ENCODE peak calls at places on chromosomes 12 and 14, in seven cellular contexts. A is IMR-90; I is fibroblast of lung; X is MM.1S; O is CD4-positive, alpha-beta memory T cell; Z is PC-3; P is lung. Y is an unnamed sample. For H3K27me3, the result is how much of the 10 kb centered on the place peaks cover.

GRCh38 chr12:91133871-91134270 is 22.6 kb upstream of the LUM start:
- DNase-seq in A (peak), I (peak), X (no peak), O (no peak), Z (no peak), P (no peak), Y (no peak)

GRCh38 chr12:93174048-93174447 is 203.7 kb upstream of the NUDT4 start:
- DNase-seq in A (peak), I (peak), X (no peak), O (no peak), Z (no peak), P (no peak), Y (no peak)

GRCh38 chr14:94769413-94770250 is at the start of gene GSC:
- DNase-seq in A (peak), I (peak), X (peak), O (no peak), Z (peak), P (no peak), Y (no peak)

GRCh38 chr14:67166450-67166853 is 22.8 kb upstream of the GARIN2 start:
- DNase-seq in A (peak), I (peak), X (peak), O (peak), Z (peak), P (no peak), Y (peak)

GRCh38 chr14:31435276-31435675 is 14.9 kb upstream of the HEATR5A start:
- DNase-seq in A (peak), I (peak), X (no peak), O (no peak), Z (no peak), P (no peak), Y (no peak)

GRCh38 chr14:20803221-20803620 is 577 bp upstream of the RNASE1 start:
- DNase-seq in A (no peak), I (no peak), X (no peak), O (no peak), Z (no peak), P (no peak), Y (no peak)

GRCh38 chr12:27085654-27086053 is 3.3 kb upstream of the C12orf71 start:
- DNase-seq in A (no peak), I (peak), X (no peak), O (no peak), Z (no peak), P (no peak), Y (no peak)

GRCh38 chr14:35687335-35687939 is 121.7 kb downstream of the RALGAPA1 start:
- DNase-seq in A (peak), I (peak), X (peak), O (peak), Z (peak), P (no peak), Y (peak)

GRCh38 chr14:64937821-64938193 is 4.7 kb downstream of the GPX2 start:
- DNase-seq in A (peak), I (peak), X (no peak), O (no peak), Z (peak), P (no peak), Y (no peak)

GRCh38 chr12:121620328-121620891 is 5.9 kb upstream of the ORAI1 start:
- DNase-seq in A (no peak), I (no peak), X (no peak), O (no peak), Z (no peak), P (no peak), Y (no peak)
- H3K27ac ChIP-seq in A (no peak), I (no peak), X (no peak), O (no peak), Z (no peak), P (no peak), Y (no peak)

GRCh38 chr12:10211101-10211974 is 1.3 kb upstream of the GABARAPL1 start:
- DNase-seq in A (no peak), I (peak), X (no peak), O (no peak), Z (no peak), P (no peak), Y (no peak)
- H3K27me3 ChIP-seq in A (under half), I (under half), X (under half), O (under half), Z (under half), P (under half), Y (under half)

DNA sequence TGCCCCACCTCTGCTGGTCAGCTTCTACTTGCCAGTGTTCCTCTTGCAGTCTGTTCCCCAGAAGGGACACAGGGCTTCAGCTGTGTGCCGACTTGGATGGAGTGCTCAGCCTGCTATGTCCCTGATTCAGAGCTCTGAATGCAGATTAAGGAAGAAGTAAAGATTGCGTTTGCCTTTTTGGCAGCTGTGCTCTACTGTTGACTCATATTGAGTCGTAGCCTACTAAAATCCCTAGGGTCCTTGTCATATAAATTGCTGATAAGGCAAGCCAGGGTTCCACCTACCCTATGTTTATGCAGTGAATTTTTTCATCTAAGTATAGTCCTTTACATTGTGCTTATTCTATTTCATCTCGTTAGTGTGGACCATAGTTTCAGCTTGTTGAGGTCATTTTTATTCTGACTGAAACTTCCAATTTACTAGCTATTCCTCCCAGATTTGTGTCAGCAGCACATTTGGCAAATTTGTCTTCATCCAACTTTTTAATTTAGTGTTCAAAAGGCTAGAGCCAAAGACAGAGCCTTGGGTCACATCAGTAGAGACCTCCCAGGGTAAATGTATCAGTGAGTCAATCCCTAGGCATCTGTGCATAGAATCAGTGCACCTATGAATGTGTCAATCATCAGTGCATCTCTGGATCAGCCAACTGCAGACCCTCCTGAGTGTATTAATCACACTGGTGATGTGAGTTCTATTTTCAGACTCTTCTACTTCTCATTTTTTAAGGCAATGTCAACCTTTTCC is 31.9 kb downstream of the CACNA1C start:
- DNase-seq in A (peak), I (peak), X (no peak), O (no peak), Z (peak), P (no peak), Y (no peak)
- H3K27ac ChIP-seq in A (peak), I (peak), X (no peak), O (no peak), Z (no peak), P (peak), Y (no peak)

GRCh38 chr14:96027356-96028335 is 11.5 kb upstream of the C14orf132 start:
- DNase-seq in A (no peak), I (no peak), X (no peak), O (peak), Z (no peak), P (no peak), Y (no peak)
- H3K27me3 ChIP-seq in A (half or more), I (under half), X (under half), O (under half), Z (under half), P (under half), Y (under half)

GRCh38 chr12:124852911-124853441 is 10.7 kb downstream of the SCARB1 start:
- DNase-seq in A (no peak), I (no peak), X (no peak), O (no peak), Z (no peak), P (no peak), Y (no peak)

GRCh38 chr12:124854637-124855184 is 9.0 kb downstream of the SCARB1 start:
- DNase-seq in A (no peak), I (no peak), X (no peak), O (no peak), Z (no peak), P (no peak), Y (no peak)

GRCh38 chr12:124852329-124852831 is 11.3 kb downstream of the SCARB1 start:
- DNase-seq in A (no peak), I (no peak), X (no peak), O (no peak), Z (no peak), P (peak), Y (no peak)

GRCh38 chr12:124855275-124855957 is 8.2 kb downstream of the SCARB1 start:
- DNase-seq in A (no peak), I (no peak), X (no peak), O (no peak), Z (no peak), P (no peak), Y (no peak)

DNA sequence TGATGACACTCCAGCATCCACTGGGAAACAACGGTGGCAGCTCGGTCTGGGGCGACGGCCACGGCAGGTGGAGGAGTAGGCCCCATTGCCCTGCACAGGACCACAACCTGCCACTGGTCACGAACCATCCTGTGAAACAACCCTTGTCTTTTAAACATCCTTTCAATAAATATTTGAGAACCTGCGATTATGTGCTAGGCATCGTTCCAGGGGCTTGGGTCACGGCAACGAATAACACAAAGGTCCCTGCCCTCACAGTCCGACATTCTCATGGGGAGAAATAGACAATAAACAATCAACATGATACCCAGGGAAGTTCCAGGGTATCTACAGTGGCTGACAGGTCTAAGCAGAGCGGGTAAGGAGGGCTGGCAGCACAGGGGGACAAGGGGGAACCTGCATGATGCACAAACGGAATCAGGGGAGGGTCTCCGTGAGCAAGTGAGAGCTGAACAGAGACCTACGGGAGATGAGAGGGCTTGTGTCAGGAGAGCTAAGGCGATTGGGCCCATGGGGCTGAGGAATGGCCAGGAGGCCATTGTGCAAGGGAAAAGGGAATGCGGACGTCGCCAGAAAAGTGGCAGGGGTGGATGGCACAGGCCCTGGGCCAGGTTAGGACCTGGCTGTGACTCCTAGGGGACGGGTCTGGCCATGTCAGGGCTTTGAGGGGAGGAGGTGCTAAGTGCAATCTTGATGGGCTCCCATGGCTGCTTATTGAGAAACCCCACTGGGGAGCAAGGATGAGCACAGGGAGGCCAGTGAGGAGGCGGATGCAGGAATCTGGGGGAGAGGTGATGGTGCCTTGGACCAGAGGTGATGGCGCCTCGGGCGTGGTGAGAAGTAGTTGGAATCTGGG is 9.7 kb downstream of the SCARB1 start:
- DNase-seq in A (no peak), I (no peak), X (no peak), O (no peak), Z (no peak), P (no peak), Y (no peak)
- H3K27ac ChIP-seq in A (no peak), I (no peak), X (no peak), O (no peak), Z (no peak), P (no peak), Y (no peak)

DNA sequence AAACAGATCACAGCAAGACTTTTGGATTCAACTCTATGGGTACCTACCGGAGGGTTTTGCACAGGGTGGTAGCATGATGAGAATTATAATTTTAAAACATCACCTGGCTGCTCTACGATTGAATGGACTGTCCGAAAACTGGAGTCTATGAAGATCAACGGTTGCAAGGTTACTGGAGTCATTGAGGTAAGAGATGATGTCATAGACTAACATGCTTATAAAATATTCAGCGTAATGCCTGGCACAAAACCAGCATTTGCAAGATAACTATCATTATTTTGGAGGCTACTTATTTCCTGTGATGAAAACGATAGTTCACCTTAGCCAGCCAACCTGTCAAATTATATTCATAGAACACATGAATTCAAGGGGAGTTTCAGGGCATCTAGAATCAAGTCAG is 580.6 kb upstream of the TBX3 start:
- DNase-seq in A (no peak), I (no peak), X (no peak), O (no peak), Z (no peak), P (no peak), Y (no peak)
- H3K27me3 ChIP-seq in A (under half), I (under half), X (under half), O (under half), Z (under half), P (under half), Y (under half)

GRCh38 chr12:117046861-117047530 is 52.2 kb downstream of the TESC start:
- DNase-seq in A (no peak), I (no peak), X (no peak), O (no peak), Z (no peak), P (no peak), Y (no peak)

GRCh38 chr12:117045175-117045997 is 53.8 kb downstream of the TESC start:
- DNase-seq in A (no peak), I (no peak), X (no peak), O (no peak), Z (no peak), P (no peak), Y (no peak)

GRCh38 chr12:117045998-117046374 is 53.2 kb downstream of the TESC start:
- DNase-seq in A (no peak), I (no peak), X (no peak), O (no peak), Z (no peak), P (no peak), Y (no peak)

GRCh38 chr12:117047810-117048584 is 51.2 kb downstream of the TESC start:
- DNase-seq in A (peak), I (peak), X (no peak), O (no peak), Z (no peak), P (no peak), Y (no peak)

GRCh38 chr12:117046425-117046824 is 52.8 kb downstream of the TESC start:
- DNase-seq in A (no peak), I (no peak), X (no peak), O (no peak), Z (no peak), P (no peak), Y (no peak)
- H3K27ac ChIP-seq in A (no peak), I (no peak), X (no peak), O (no peak), Z (no peak), P (peak), Y (no peak)

DNA sequence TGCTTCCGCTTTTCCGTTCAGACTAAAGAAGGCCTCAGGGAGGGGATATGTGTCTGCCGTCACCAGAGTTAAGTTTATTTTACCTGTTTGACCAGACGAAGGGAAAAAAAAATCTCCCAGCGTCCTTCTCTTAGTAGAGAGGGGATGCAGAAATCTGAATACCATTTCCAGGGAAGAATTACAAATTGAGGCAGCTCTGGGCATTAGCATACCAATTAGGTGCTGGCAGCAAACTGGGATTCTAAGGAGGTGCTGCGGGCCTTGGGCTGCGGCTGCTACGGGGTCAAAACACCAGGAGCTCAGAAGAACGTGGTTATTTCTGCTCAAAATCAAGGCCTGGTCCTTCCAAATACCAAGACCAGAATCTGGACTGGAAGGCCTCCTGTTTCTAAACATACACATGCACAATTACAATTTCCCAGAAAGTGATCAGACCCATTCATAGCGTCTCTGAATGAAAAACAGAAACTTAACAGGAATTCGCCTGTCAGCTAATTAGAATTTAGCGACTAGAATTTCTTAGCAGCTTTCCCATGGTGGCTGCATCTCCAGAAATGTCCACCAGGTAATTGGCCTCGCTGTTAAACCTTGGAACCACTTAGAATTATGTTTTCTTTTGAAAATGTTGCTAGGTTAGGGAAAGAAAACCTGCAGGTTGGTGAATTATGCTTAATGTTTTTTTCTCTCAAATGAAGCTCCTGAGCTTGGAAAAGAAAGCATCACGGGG is 617.0 kb downstream of the VRK1 start:
- DNase-seq in A (no peak), I (no peak), X (no peak), O (no peak), Z (no peak), P (no peak), Y (no peak)
- H3K27me3 ChIP-seq in A (under half), I (under half), X (under half), O (under half), Z (half or more), P (under half), Y (under half)

Y was measured in CD4-positive, CD25-positive, alpha-beta regulatory T cell.